ENCODE peak calls at places on chromosomes 2 and 18, in six cellular contexts. L is endothelial cell of umbilical vein, I is K562, J is HepG2, M is A549, Q is GM12878. R is an unnamed sample.

GRCh38 chr18:28903366-28903765 is 726.4 kb upstream of the CDH2 start:
- DNase-seq in I (no peak), Q (no peak), M (no peak), L (no peak), J (no peak), R (no peak)

GRCh38 chr2:220076734-220077133 is 449.3 kb downstream of the SLC4A3 start:
- DNase-seq in J (no peak), I (no peak), Q (no peak), M (no peak), L (no peak), R (no peak)

GRCh38 chr2:108958002-108958401 is 31.0 kb downstream of the EDAR start:
- DNase-seq in Q (no peak), I (no peak), J (no peak), M (no peak), L (no peak), R (no peak)

GRCh38 chr2:135744761-135745314 is 3.2 kb downstream of the UBXN4 start:
- DNase-seq in L (peak), I (peak), M (peak), Q (no peak), J (peak), R (peak)

GRCh38 chr2:24825883-24826800 is 32.9 kb downstream of the CENPO start:
- DNase-seq in L (peak), I (no peak), Q (no peak), J (no peak), M (no peak), R (no peak)

GRCh38 chr18:48545690-48546365 is 7.0 kb downstream of the CTIF start:
- DNase-seq in Q (no peak), J (no peak), I (peak), L (peak), M (no peak), R (peak)

GRCh38 chr2:62939735-62940491 is 110.7 kb upstream of the OTX1 start:
- DNase-seq in Q (no peak), M (no peak), J (no peak), L (no peak), I (no peak), R (no peak)

GRCh38 chr18:79695269-79695668 is 15.7 kb downstream of the CTDP1 start:
- DNase-seq in J (no peak), L (no peak), I (no peak), Q (no peak), M (no peak), R (peak)

GRCh38 chr2:109466674-109467575 is 146.8 kb downstream of the SEPTIN10 start:
- DNase-seq in L (peak), Q (no peak), I (no peak), J (no peak), M (no peak), R (no peak)

GRCh38 chr2:241866896-241867631 is 2.5 kb upstream of the RTP5 start:
- DNase-seq in Q (no peak), M (no peak), L (no peak), I (no peak), J (no peak), R (no peak)

GRCh38 chr2:225400060-225400511 is 576 bp downstream of the NYAP2 start:
- DNase-seq in Q (no peak), I (no peak), L (peak), M (peak), J (peak), R (peak)

GRCh38 chr2:98730851-98731708 is at the start of gene MGAT4A:
- DNase-seq in I (peak), L (peak), M (peak), J (peak), Q (no peak), R (peak)

GRCh38 chr2:20129320-20130274 is 78.2 kb upstream of the LAPTM4A start:
- DNase-seq in Q (no peak), M (no peak), I (no peak), L (no peak), J (no peak), R (no peak)

GRCh38 chr2:159153063-159153462 is 133.4 kb downstream of the WDSUB1 start:
- DNase-seq in M (no peak), L (no peak), I (no peak), J (no peak), Q (no peak), R (no peak)

GRCh38 chr2:26968001-26968400 is 2.4 kb upstream of the MAPRE3 start:
- DNase-seq in J (no peak), I (no peak), L (no peak), M (no peak), Q (no peak), R (no peak)

GRCh38 chr2:39094717-39095363 is 26.0 kb downstream of the SOS1 start:
- DNase-seq in M (no peak), L (no peak), I (no peak), Q (peak), J (no peak), R (peak)

GRCh38 chr18:72119082-72119481 is 425.1 kb downstream of the CBLN2 start:
- DNase-seq in M (no peak), Q (no peak), J (no peak), I (no peak), L (no peak), R (no peak)

GRCh38 chr2:209208211-209208610 is 215.6 kb upstream of the MAP2 start:
- DNase-seq in J (peak), Q (no peak), M (no peak), L (no peak), I (peak), R (peak)

GRCh38 chr2:65344689-65345088 is 87.7 kb downstream of the SPRED2 start:
- DNase-seq in M (no peak), L (no peak), Q (no peak), J (no peak), I (peak), R (peak)

GRCh38 chr2:206472094-206472493 is 28.8 kb downstream of the ADAM23 start:
- DNase-seq in Q (no peak), L (no peak), I (no peak), J (no peak), M (no peak), R (no peak)

GRCh38 chr2:122180972-122181371 is 425.5 kb downstream of the TSN start:
- DNase-seq in M (no peak), L (peak), J (no peak), I (no peak), Q (no peak), R (no peak)

GRCh38 chr2:128661289-128661688 is 342.6 kb upstream of the HS6ST1 start:
- DNase-seq in J (no peak), Q (no peak), I (no peak), M (no peak), L (no peak), R (no peak)

GRCh38 chr2:128665113-128665512 is 346.4 kb upstream of the HS6ST1 start:
- DNase-seq in M (no peak), I (no peak), Q (no peak), J (no peak), L (no peak), R (no peak)

GRCh38 chr2:128664499-128664971 is 345.9 kb upstream of the HS6ST1 start:
- DNase-seq in I (no peak), Q (no peak), M (no peak), L (no peak), J (no peak), R (no peak)

GRCh38 chr2:128661955-128662564 is 343.4 kb upstream of the HS6ST1 start:
- DNase-seq in Q (no peak), I (no peak), J (no peak), L (no peak), M (no peak), R (no peak)

GRCh38 chr2:128663371-128664050 is 344.8 kb upstream of the HS6ST1 start:
- DNase-seq in L (no peak), M (no peak), J (no peak), Q (no peak), I (no peak), R (no peak)
- TF ChIP-seq MYC in L (no peak), M (no peak), J (no peak), Q (no peak), I (no peak), R (no peak)

GRCh38 chr2:157364257-157364974 is 38.8 kb upstream of the ERMN start:
- DNase-seq in L (no peak), M (no peak), Q (peak), I (no peak), J (no peak), R (no peak)
- TF ChIP-seq MAX in L (no peak), M (no peak), Q (no peak), I (no peak), J (no peak), R (no peak)

GRCh38 chr2:215028231-215028630 is 110.2 kb downstream of the ABCA12 start:
- DNase-seq in Q (no peak), J (no peak), L (no peak), M (no peak), I (no peak), R (no peak)
- TF ChIP-seq MYC in Q (no peak), J (no peak), L (no peak), M (no peak), I (no peak), R (no peak)

GRCh38 chr2:198325359-198325758 is 521.0 kb downstream of the PLCL1 start:
- DNase-seq in J (no peak), Q (no peak), I (no peak), L (no peak), M (no peak), R (no peak)

GRCh38 chr2:198324071-198324470 is 519.7 kb downstream of the PLCL1 start:
- DNase-seq in M (no peak), L (no peak), J (no peak), Q (no peak), I (no peak), R (no peak)

GRCh38 chr2:198328454-198328853 is 524.1 kb downstream of the PLCL1 start:
- DNase-seq in M (no peak), I (no peak), J (no peak), Q (no peak), L (no peak), R (no peak)

GRCh38 chr2:198327526-198327925 is 523.1 kb downstream of the PLCL1 start:
- DNase-seq in Q (no peak), J (no peak), I (no peak), L (no peak), M (no peak), R (peak)

DNA sequence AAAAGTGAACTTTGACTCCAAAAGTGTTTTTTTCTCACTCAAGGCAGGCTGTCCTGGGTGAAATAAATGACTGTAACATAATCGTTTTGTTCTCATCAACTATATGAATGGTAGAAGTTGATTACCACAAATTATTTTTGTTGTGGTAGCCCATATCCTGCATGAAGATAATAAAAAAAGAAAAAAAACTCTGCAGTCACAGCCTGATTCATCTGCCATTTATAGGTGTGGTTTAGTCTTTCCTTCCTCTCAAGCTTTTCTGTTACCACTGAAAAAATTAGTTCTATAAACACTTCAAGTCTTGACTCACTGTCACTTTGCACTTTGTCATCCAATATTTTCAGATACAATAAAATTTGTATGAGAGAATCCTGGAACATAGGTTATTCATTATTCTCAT is 522.0 kb downstream of the PLCL1 start:
- DNase-seq in L (no peak), J (no peak), M (no peak), I (no peak), Q (no peak), R (peak)
- TF ChIP-seq MAX in L (no peak), J (no peak), M (no peak), I (no peak), Q (no peak), R (no peak)

GRCh38 chr18:50727721-50728470 is 91.9 kb downstream of the MRO start:
- DNase-seq in J (no peak), L (no peak), M (no peak), Q (no peak), I (no peak), R (no peak)
- TF ChIP-seq MYC in J (no peak), L (no peak), M (no peak), Q (no peak), I (no peak), R (no peak)

DNA sequence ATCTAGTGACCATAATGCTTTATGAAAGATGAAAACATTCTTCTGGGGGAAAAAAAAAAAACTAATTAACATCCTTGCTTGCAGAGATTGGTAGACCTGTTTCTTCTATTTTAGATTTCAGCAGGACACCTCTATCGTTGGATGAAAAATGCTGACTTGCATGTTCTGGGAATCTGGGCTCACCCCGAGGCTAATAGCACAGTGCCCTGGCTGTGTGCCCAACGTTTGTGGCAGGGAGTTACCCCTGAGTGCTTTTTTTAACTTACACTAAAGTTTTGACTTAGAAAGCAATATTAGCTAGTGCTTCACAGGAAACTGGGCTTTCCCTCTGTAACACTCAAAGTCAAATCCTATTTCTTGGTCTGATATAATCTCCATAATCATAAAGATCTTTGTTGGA is 233.2 kb downstream of the SLC8A1 start:
- DNase-seq in I (no peak), J (no peak), M (no peak), L (no peak), Q (no peak), R (no peak)
- TF ChIP-seq MAX in I (no peak), J (no peak), M (no peak), L (no peak), Q (no peak), R (no peak)

GRCh38 chr2:8566155-8566670 is 115.6 kb upstream of the ID2 start:
- DNase-seq in M (no peak), I (no peak), J (no peak), Q (no peak), L (no peak), R (no peak)
- TF ChIP-seq MYC in M (no peak), I (no peak), J (no peak), Q (no peak), L (no peak), R (no peak)

GRCh38 chr2:66478311-66478710 is 43.4 kb downstream of the MEIS1 start:
- DNase-seq in J (no peak), Q (no peak), L (no peak), I (no peak), M (no peak), R (no peak)

GRCh38 chr2:66477125-66477842 is 42.4 kb downstream of the MEIS1 start:
- DNase-seq in J (no peak), M (no peak), I (peak), Q (no peak), L (peak), R (peak)

GRCh38 chr2:66478729-66479316 is 43.9 kb downstream of the MEIS1 start:
- DNase-seq in M (no peak), L (no peak), J (no peak), I (no peak), Q (no peak), R (peak)

GRCh38 chr2:66481100-66481549 is 46.2 kb downstream of the MEIS1 start:
- DNase-seq in M (no peak), I (peak), Q (no peak), L (peak), J (no peak), R (peak)
- TF ChIP-seq MAX in M (no peak), I (no peak), Q (no peak), L (no peak), J (no peak), R (no peak)

GRCh38 chr2:142180820-142181533 is 50.2 kb upstream of the LRP1B start:
- DNase-seq in M (no peak), Q (no peak), I (no peak), L (peak), J (peak), R (peak)
- TF ChIP-seq MYC in M (no peak), Q (no peak), I (no peak), L (no peak), J (no peak), R (no peak)

DNA sequence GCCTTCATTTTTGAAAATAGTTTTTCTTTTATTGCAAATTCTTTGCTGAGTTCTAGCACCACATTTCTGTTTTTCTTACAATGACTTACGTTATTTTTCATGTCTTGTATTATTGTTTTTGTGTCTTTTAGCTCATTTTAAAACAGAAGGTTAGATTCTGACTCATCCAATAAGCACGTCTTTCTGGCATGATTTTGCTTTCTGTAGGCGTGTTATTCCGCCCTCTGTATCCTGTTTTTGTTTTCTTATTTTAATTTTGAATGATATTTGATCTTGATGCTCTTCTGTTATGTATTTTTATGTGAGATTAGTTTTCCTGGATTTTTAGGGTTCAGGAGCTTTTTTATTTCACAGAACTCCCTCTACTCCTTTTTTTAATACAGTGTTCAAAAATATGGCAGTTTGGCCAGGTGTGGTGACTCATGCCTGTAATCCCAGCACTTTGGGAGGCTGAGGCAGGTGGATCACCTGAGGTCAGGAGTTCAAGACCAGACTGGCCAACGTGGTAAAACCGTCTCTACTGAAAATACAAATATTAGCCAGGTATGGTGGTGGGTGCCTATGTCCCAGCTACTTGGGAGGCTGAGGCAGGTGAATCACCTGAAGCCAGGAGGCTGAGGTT is 145.0 kb downstream of the CLIP4 start:
- DNase-seq in Q (no peak), L (peak), M (no peak), J (no peak), I (no peak), R (no peak)
- TF ChIP-seq MAX in Q (no peak), L (no peak), M (no peak), J (no peak), I (no peak), R (no peak)

R was measured in NB4.